ENCODE peak calls at places on chromosome 5, in four cellular contexts. One of them, this sample, is unnamed.

GRCh38 chr5:113047234-113047633 is 70.6 kb downstream of the DCP2 start:
- DNase-seq in choroid plexus epithelial cell: peak
- DNase-seq in esophagus squamous epithelium: no peak
- DNase-seq in CD8-positive, alpha-beta T cell: no peak
- DNase-seq in this sample: no peak

GRCh38 chr5:1897386-1897785 is 14.7 kb upstream of the IRX4 start:
- DNase-seq in choroid plexus epithelial cell: no peak
- DNase-seq in esophagus squamous epithelium: no peak
- DNase-seq in CD8-positive, alpha-beta T cell: no peak
- DNase-seq in this sample: no peak

GRCh38 chr5:89707891-89708290 is 701.7 kb downstream of the CETN3 start:
- DNase-seq in choroid plexus epithelial cell: no peak
- DNase-seq in esophagus squamous epithelium: no peak
- DNase-seq in CD8-positive, alpha-beta T cell: no peak
- DNase-seq in this sample: no peak

GRCh38 chr5:39459091-39459490 is 34.3 kb upstream of the DAB2 start:
- DNase-seq in CD8-positive, alpha-beta T cell: no peak
- DNase-seq in choroid plexus epithelial cell: peak
- DNase-seq in esophagus squamous epithelium: no peak
- DNase-seq in this sample: peak

GRCh38 chr5:67561145-67561932 is 364.7 kb upstream of the CD180 start:
- DNase-seq in esophagus squamous epithelium: no peak
- DNase-seq in choroid plexus epithelial cell: no peak
- DNase-seq in CD8-positive, alpha-beta T cell: no peak
- DNase-seq in this sample: no peak

GRCh38 chr5:43215073-43215631 is 23.1 kb downstream of the NIM1K start:
- DNase-seq in choroid plexus epithelial cell: peak
- DNase-seq in CD8-positive, alpha-beta T cell: no peak
- DNase-seq in esophagus squamous epithelium: no peak
- DNase-seq in this sample: no peak

GRCh38 chr5:1536298-1537165 is 12.8 kb upstream of the LPCAT1 start:
- DNase-seq in esophagus squamous epithelium: no peak
- DNase-seq in choroid plexus epithelial cell: peak
- DNase-seq in CD8-positive, alpha-beta T cell: peak
- DNase-seq in this sample: no peak

GRCh38 chr5:23025604-23026003 is 172.5 kb upstream of the CDH12 start:
- DNase-seq in esophagus squamous epithelium: no peak
- DNase-seq in CD8-positive, alpha-beta T cell: no peak
- DNase-seq in choroid plexus epithelial cell: no peak
- DNase-seq in this sample: no peak

GRCh38 chr5:139749242-139749641 is 46.4 kb upstream of the PSD2 start:
- DNase-seq in esophagus squamous epithelium: no peak
- DNase-seq in choroid plexus epithelial cell: peak
- DNase-seq in CD8-positive, alpha-beta T cell: no peak
- DNase-seq in this sample: no peak

GRCh38 chr5:139751236-139751635 is 44.4 kb upstream of the PSD2 start:
- DNase-seq in CD8-positive, alpha-beta T cell: no peak
- DNase-seq in esophagus squamous epithelium: no peak
- DNase-seq in choroid plexus epithelial cell: no peak
- DNase-seq in this sample: no peak

GRCh38 chr5:139748505-139748826 is 47.1 kb upstream of the PSD2 start:
- DNase-seq in choroid plexus epithelial cell: no peak
- DNase-seq in CD8-positive, alpha-beta T cell: no peak
- DNase-seq in esophagus squamous epithelium: no peak
- DNase-seq in this sample: no peak

GRCh38 chr5:139755892-139756671 is 39.5 kb upstream of the PSD2 start:
- DNase-seq in esophagus squamous epithelium: no peak
- DNase-seq in choroid plexus epithelial cell: no peak
- DNase-seq in CD8-positive, alpha-beta T cell: no peak
- DNase-seq in this sample: no peak

DNA sequence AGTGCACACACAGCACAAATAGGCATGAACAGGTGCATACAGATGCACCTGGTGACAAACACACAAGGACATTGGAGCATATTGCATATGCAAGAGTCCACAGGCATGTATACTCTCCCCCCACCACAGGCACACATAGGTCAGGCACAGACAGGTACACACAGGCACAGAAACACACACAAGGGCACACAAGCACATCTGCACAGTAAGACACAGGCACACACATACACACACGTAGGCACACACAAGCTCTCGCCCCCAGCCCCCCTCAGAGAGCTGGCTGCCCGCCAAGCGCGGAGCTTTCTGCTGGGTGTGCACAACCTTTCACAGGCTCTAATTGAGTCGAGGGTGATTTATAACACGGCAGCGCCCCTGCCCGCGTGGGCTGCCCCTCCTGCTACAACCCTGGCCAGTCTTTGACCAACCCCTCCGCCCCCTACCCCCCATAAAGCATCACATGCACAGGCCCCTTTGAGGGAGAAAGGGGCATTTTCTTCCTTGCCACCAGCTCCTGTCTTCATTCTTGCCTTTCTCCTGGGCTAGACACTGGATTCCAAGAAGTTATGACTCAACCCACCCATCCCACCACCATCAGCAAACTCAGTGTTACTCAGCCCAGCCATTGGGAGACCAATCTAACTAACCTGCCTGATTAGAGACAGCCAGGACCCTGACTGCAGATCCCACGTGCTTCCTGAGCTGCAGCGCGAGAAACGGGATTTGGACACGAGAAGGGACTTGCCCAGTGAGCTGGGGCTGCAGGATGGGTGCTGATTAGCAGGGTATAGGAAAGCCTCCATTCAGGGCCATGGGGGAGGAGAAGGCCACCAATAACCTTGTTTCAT is 42.9 kb upstream of the PSD2 start:
- DNase-seq in choroid plexus epithelial cell: peak
- DNase-seq in esophagus squamous epithelium: no peak
- DNase-seq in CD8-positive, alpha-beta T cell: no peak
- DNase-seq in this sample: no peak
- H3K4me3 ChIP-seq in choroid plexus epithelial cell: no peak
- H3K4me3 ChIP-seq in esophagus squamous epithelium: no peak
- H3K4me3 ChIP-seq in CD8-positive, alpha-beta T cell: no peak
- H3K4me3 ChIP-seq in this sample: no peak

DNA sequence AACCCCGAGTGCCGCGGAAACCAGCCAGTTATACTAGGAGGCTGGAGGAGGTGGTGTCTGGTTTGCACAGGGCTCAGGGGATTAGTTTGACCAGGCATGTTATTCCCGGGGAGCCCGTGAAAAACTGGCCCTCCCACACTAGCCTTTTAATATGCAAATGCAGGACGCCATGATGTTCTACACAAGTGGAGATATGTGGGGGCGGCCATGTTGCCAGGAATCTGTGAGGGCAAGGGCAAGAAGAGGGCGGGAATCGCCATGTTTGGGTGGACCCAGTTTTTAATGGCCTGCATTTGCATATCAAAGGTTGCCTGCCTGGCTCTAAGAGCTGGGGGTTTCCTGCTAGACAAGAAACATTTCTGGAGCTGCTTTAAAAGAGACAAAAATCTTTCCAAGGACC is 940.7 kb downstream of the CDH18 start:
- DNase-seq in esophagus squamous epithelium: no peak
- DNase-seq in CD8-positive, alpha-beta T cell: no peak
- DNase-seq in choroid plexus epithelial cell: no peak
- DNase-seq in this sample: no peak
- TF ChIP-seq CTCF in esophagus squamous epithelium: no peak
- TF ChIP-seq CTCF in CD8-positive, alpha-beta T cell: no peak
- TF ChIP-seq CTCF in choroid plexus epithelial cell: no peak
- TF ChIP-seq CTCF in this sample: no peak

GRCh38 chr5:140967226-140967893 is 1.1 kb downstream of the PCDHAC2 start:
- DNase-seq in esophagus squamous epithelium: no peak
- DNase-seq in choroid plexus epithelial cell: no peak
- DNase-seq in CD8-positive, alpha-beta T cell: no peak
- DNase-seq in this sample: no peak
- H3K4me3 ChIP-seq in esophagus squamous epithelium: peak
- H3K4me3 ChIP-seq in choroid plexus epithelial cell: no peak
- H3K4me3 ChIP-seq in CD8-positive, alpha-beta T cell: no peak
- H3K4me3 ChIP-seq in this sample: no peak

GRCh38 chr5:53436480-53437191 is 43.8 kb upstream of the FST start:
- DNase-seq in choroid plexus epithelial cell: no peak
- DNase-seq in esophagus squamous epithelium: no peak
- DNase-seq in CD8-positive, alpha-beta T cell: no peak
- DNase-seq in this sample: no peak

GRCh38 chr5:53442946-53443345 is 37.5 kb upstream of the FST start:
- DNase-seq in esophagus squamous epithelium: no peak
- DNase-seq in CD8-positive, alpha-beta T cell: no peak
- DNase-seq in choroid plexus epithelial cell: no peak
- DNase-seq in this sample: no peak

GRCh38 chr5:53438079-53438478 is 42.4 kb upstream of the FST start:
- DNase-seq in choroid plexus epithelial cell: no peak
- DNase-seq in CD8-positive, alpha-beta T cell: no peak
- DNase-seq in esophagus squamous epithelium: no peak
- DNase-seq in this sample: no peak

GRCh38 chr5:53434566-53434965 is 45.9 kb upstream of the FST start:
- DNase-seq in CD8-positive, alpha-beta T cell: no peak
- DNase-seq in choroid plexus epithelial cell: no peak
- DNase-seq in esophagus squamous epithelium: no peak
- DNase-seq in this sample: no peak

GRCh38 chr5:53438486-53439472 is 41.6 kb upstream of the FST start:
- DNase-seq in CD8-positive, alpha-beta T cell: no peak
- DNase-seq in choroid plexus epithelial cell: peak
- DNase-seq in esophagus squamous epithelium: no peak
- DNase-seq in this sample: no peak
- TF ChIP-seq CTCF in CD8-positive, alpha-beta T cell: no peak
- TF ChIP-seq CTCF in choroid plexus epithelial cell: peak
- TF ChIP-seq CTCF in esophagus squamous epithelium: no peak
- TF ChIP-seq CTCF in this sample: no peak

GRCh38 chr5:147517383-147517782 is 7.5 kb upstream of the DPYSL3 start:
- DNase-seq in choroid plexus epithelial cell: no peak
- DNase-seq in esophagus squamous epithelium: no peak
- DNase-seq in CD8-positive, alpha-beta T cell: no peak
- DNase-seq in this sample: no peak
- H3K4me3 ChIP-seq in choroid plexus epithelial cell: no peak
- H3K4me3 ChIP-seq in esophagus squamous epithelium: no peak
- H3K4me3 ChIP-seq in CD8-positive, alpha-beta T cell: no peak
- H3K4me3 ChIP-seq in this sample: no peak

GRCh38 chr5:10856071-10856470 is 95.0 kb upstream of the DAP start:
- DNase-seq in CD8-positive, alpha-beta T cell: no peak
- DNase-seq in choroid plexus epithelial cell: no peak
- DNase-seq in esophagus squamous epithelium: no peak
- DNase-seq in this sample: no peak

GRCh38 chr5:10856646-10857332 is 95.8 kb upstream of the DAP start:
- DNase-seq in choroid plexus epithelial cell: peak
- DNase-seq in esophagus squamous epithelium: no peak
- DNase-seq in CD8-positive, alpha-beta T cell: peak
- DNase-seq in this sample: peak

GRCh38 chr5:10859393-10860195 is 98.6 kb upstream of the DAP start:
- DNase-seq in choroid plexus epithelial cell: no peak
- DNase-seq in esophagus squamous epithelium: no peak
- DNase-seq in CD8-positive, alpha-beta T cell: no peak
- DNase-seq in this sample: no peak

GRCh38 chr5:10858307-10858706 is 97.3 kb upstream of the DAP start:
- DNase-seq in CD8-positive, alpha-beta T cell: no peak
- DNase-seq in choroid plexus epithelial cell: no peak
- DNase-seq in esophagus squamous epithelium: no peak
- DNase-seq in this sample: no peak

DNA sequence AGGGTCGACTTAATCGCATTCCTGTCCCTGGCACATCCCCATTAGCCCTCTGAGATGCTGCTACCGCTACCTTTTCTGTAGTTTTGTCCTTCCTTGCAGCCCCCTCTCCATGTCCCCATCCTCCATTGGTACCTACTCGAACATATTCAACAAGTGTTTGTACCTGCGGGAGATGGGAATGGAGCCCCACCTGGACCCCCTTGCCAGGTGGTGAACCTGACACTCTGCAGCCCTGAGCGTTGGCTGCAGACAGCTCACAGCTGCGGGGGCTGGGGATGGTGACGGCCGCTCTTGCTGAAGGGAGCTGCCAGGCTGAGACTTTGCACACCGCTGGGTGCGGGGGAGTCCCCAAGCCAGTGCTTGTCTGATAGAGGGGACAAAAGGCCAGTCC is 96.3 kb upstream of the DAP start:
- DNase-seq in choroid plexus epithelial cell: no peak
- DNase-seq in esophagus squamous epithelium: no peak
- DNase-seq in CD8-positive, alpha-beta T cell: no peak
- DNase-seq in this sample: no peak
- TF ChIP-seq CTCF in choroid plexus epithelial cell: no peak
- TF ChIP-seq CTCF in esophagus squamous epithelium: no peak
- TF ChIP-seq CTCF in CD8-positive, alpha-beta T cell: no peak
- TF ChIP-seq CTCF in this sample: no peak

GRCh38 chr5:140116716-140117115 is 2.8 kb downstream of the PURA start:
- DNase-seq in CD8-positive, alpha-beta T cell: no peak
- DNase-seq in choroid plexus epithelial cell: no peak
- DNase-seq in esophagus squamous epithelium: no peak
- DNase-seq in this sample: no peak
- H3K4me3 ChIP-seq in CD8-positive, alpha-beta T cell: no peak
- H3K4me3 ChIP-seq in choroid plexus epithelial cell: no peak
- H3K4me3 ChIP-seq in esophagus squamous epithelium: no peak
- H3K4me3 ChIP-seq in this sample: no peak

GRCh38 chr5:38258037-38258318 is 381 bp upstream of the EGFLAM start:
- DNase-seq in CD8-positive, alpha-beta T cell: no peak
- DNase-seq in choroid plexus epithelial cell: no peak
- DNase-seq in esophagus squamous epithelium: no peak
- DNase-seq in this sample: no peak

GRCh38 chr5:38259062-38259857 is 901 bp downstream of the EGFLAM start:
- DNase-seq in esophagus squamous epithelium: no peak
- DNase-seq in CD8-positive, alpha-beta T cell: no peak
- DNase-seq in choroid plexus epithelial cell: no peak
- DNase-seq in this sample: no peak

GRCh38 chr5:38253759-38254158 is 4.6 kb upstream of the EGFLAM start:
- DNase-seq in esophagus squamous epithelium: no peak
- DNase-seq in choroid plexus epithelial cell: no peak
- DNase-seq in CD8-positive, alpha-beta T cell: no peak
- DNase-seq in this sample: no peak

GRCh38 chr5:38257236-38258036 is 923 bp upstream of the EGFLAM start:
- DNase-seq in CD8-positive, alpha-beta T cell: no peak
- DNase-seq in choroid plexus epithelial cell: no peak
- DNase-seq in esophagus squamous epithelium: no peak
- DNase-seq in this sample: no peak

GRCh38 chr5:38258319-38259061 is at the start of gene EGFLAM:
- DNase-seq in esophagus squamous epithelium: no peak
- DNase-seq in CD8-positive, alpha-beta T cell: no peak
- DNase-seq in choroid plexus epithelial cell: no peak
- DNase-seq in this sample: no peak
- TF ChIP-seq CTCF in esophagus squamous epithelium: peak
- TF ChIP-seq CTCF in CD8-positive, alpha-beta T cell: no peak
- TF ChIP-seq CTCF in choroid plexus epithelial cell: no peak
- TF ChIP-seq CTCF in this sample: no peak

This sample was measured in AG04450.